ENCODE peak calls at places on chromosomes 6 and 20, in ten cellular contexts. K is upper lobe of left lung; W is dorsolateral prefrontal cortex; P is right atrium auricular region; Y is psoas muscle; C is prostate gland; M is CD8-positive, alpha-beta T cell; S is Peyer's patch; I is fibroblast of lung; A is sigmoid colon. R is an unnamed sample.
A peak's percentile ranks its signal among the peaks of the same experiment; 100 is the strongest.

GRCh38 chr6:169141706-169142705 is 111.6 kb downstream of the THBS2 start:
- DNase-seq in K (no peak), P (peak; percentile 77), I (peak; percentile 45), Y (peak; percentile 77), M (no peak), C (no peak), A (peak; percentile 92), W (no peak), S (peak; percentile 20), R (peak; percentile 46)

GRCh38 chr6:137234505-137234863 is 15.3 kb upstream of the IFNGR1 start:
- DNase-seq in C (no peak), P (no peak), S (peak; percentile 34), M (no peak), A (no peak), K (no peak), I (no peak), Y (no peak), W (no peak), R (no peak)

GRCh38 chr6:52416629-52417151 is 3.5 kb upstream of the EFHC1 start:
- DNase-seq in P (no peak), A (no peak), K (no peak), C (peak; percentile 46), Y (no peak), M (no peak), S (no peak), I (peak; percentile 66), W (peak; percentile 21), R (no peak)

GRCh38 chr6:31827286-31828079 is at the start of gene HSPA1B:
- DNase-seq in Y (peak; percentile 99), I (peak; percentile 100), K (peak; percentile 100), A (peak; percentile 100), C (peak; percentile 100), W (peak; percentile 98), P (peak; percentile 100), S (peak; percentile 97), M (peak; percentile 82), R (peak; percentile 97)

GRCh38 chr20:47411161-47411560 is 54.7 kb upstream of the ZMYND8 start:
- DNase-seq in P (no peak), A (no peak), K (no peak), M (no peak), S (no peak), I (no peak), C (no peak), W (no peak), Y (no peak), R (no peak)

GRCh38 chr20:16803965-16804792 is 56.0 kb downstream of the OTOR start:
- DNase-seq in A (peak; percentile 65), M (no peak), I (peak; percentile 33), S (no peak), Y (peak; percentile 39), P (no peak), W (peak; percentile 66), C (peak; percentile 29), K (peak; percentile 45), R (peak; percentile 26)

GRCh38 chr6:105209950-105210706 is 30.3 kb upstream of the POPDC3 start:
- DNase-seq in A (no peak), K (no peak), S (no peak), M (no peak), Y (no peak), P (no peak), I (peak; percentile 90), W (no peak), C (no peak), R (no peak)

GRCh38 chr6:169411296-169411695 is 157.7 kb upstream of the THBS2 start:
- DNase-seq in P (no peak), Y (no peak), S (no peak), I (no peak), K (peak; percentile 12), M (no peak), C (no peak), W (no peak), A (no peak), R (no peak)

GRCh38 chr20:32051720-32052089 is 337 bp upstream of the HCK start:
- DNase-seq in K (no peak), A (no peak), P (no peak), W (no peak), I (no peak), C (no peak), S (no peak), M (no peak), Y (no peak), R (no peak)

GRCh38 chr20:32052792-32053362 is 835 bp downstream of the HCK start:
- DNase-seq in I (no peak), C (no peak), A (peak; percentile 80), W (no peak), S (peak; percentile 60), P (no peak), K (peak; percentile 85), Y (peak; percentile 58), M (no peak), R (no peak)

GRCh38 chr20:32053648-32054047 is 1.6 kb downstream of the HCK start:
- DNase-seq in K (no peak), W (no peak), A (no peak), S (no peak), C (no peak), Y (no peak), P (no peak), I (no peak), M (no peak), R (no peak)

GRCh38 chr20:32050851-32051556 is 1.0 kb upstream of the HCK start:
- DNase-seq in I (no peak), S (peak; percentile 43), W (no peak), A (peak; percentile 72), M (no peak), C (no peak), Y (peak; percentile 43), P (no peak), K (peak; percentile 73), R (peak; percentile 7)

DNA sequence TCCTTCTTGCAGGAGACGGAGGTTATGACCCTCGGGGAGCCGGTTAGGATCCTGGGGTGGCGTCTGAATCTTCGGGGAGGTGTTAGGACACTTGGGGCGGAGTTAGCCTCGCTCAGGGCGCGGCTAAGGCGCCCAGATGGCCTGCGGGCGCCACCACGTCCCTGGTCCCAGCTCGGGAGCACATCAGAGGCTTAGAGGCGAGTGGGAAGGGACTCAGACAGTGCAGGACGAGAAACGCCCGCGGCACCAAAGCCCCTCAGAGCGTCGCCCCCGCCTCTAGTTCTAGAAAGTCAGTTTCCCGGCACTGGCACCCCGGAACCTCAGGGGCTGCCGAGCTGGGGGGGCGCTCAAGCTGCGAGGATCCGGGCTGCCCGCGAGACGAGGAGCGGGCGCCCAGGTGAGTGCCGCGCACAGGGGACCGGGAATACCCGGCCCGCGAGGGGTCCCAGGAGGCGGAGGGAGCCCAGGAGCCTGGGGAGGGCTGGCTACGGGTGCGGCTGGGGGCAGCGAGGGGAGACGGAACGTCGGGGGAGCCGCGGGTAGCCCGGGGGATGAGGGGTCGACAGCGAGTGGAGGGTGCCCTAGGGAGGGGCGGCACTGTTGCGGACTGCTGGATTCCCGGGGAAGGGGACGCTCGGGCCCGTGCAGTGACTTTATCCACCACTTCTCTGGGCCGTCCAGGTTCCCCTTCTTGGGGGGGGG is at the start of gene HCK:
- DNase-seq in K (peak; percentile 74), P (no peak), W (no peak), A (no peak), S (no peak), Y (peak; percentile 28), I (no peak), M (no peak), C (no peak), R (no peak)
- H3K27ac ChIP-seq in K (peak within 1 kb of the TSS; percentile 92), P (peak within 1 kb of the TSS; percentile 54), W (no peak within 1 kb of the TSS), A (peak within 1 kb of the TSS; percentile 64), S (peak within 1 kb of the TSS; percentile 73), Y (no peak within 1 kb of the TSS), I (no peak within 1 kb of the TSS), M (no peak within 1 kb of the TSS), C (no peak within 1 kb of the TSS), R (peak within 1 kb of the TSS; percentile 26)

GRCh38 chr6:16473184-16473907 is 235.0 kb downstream of the GMPR start:
- DNase-seq in Y (no peak), I (no peak), M (no peak), C (no peak), S (no peak), W (no peak), P (no peak), K (no peak), A (no peak), R (no peak)
- H3K27ac ChIP-seq in Y (no peak overlapping the region), I (no peak overlapping the region), M (no peak overlapping the region), C (no peak overlapping the region), S (no peak overlapping the region), W (no peak overlapping the region), P (no peak overlapping the region), K (peak overlapping the region; percentile 49), A (no peak overlapping the region), R (no peak overlapping the region)

GRCh38 chr20:4013041-4013440 is 2.3 kb downstream of the RNF24 start:
- DNase-seq in I (no peak), M (no peak), C (no peak), W (no peak), A (no peak), K (no peak), S (no peak), Y (no peak), P (no peak), R (no peak)
- H3K27ac ChIP-seq in I (peak overlapping the region; percentile 62), M (no peak overlapping the region), C (no peak overlapping the region), W (no peak overlapping the region), A (peak overlapping the region; percentile 86), K (peak overlapping the region; percentile 98), S (peak overlapping the region; percentile 13), Y (no peak overlapping the region), P (no peak overlapping the region), R (no peak overlapping the region)

GRCh38 chr20:25310268-25310920 is 62.5 kb downstream of the PYGB start:
- DNase-seq in Y (no peak), P (no peak), K (peak; percentile 64), I (peak; percentile 90), S (no peak), W (no peak), C (no peak), A (peak; percentile 85), M (peak; percentile 31), R (peak; percentile 48)

GRCh38 chr20:25309395-25310267 is 61.7 kb downstream of the PYGB start:
- DNase-seq in K (peak; percentile 52), M (no peak), A (peak; percentile 84), C (no peak), W (no peak), Y (peak; percentile 72), S (no peak), P (no peak), I (peak; percentile 79), R (no peak)

GRCh38 chr20:25308671-25309394 is 60.9 kb downstream of the PYGB start:
- DNase-seq in A (peak; percentile 66), P (no peak), Y (no peak), W (no peak), M (no peak), C (no peak), I (peak; percentile 79), S (no peak), K (peak; percentile 48), R (no peak)

GRCh38 chr20:25313608-25314007 is 65.7 kb downstream of the PYGB start:
- DNase-seq in W (no peak), S (no peak), C (no peak), P (no peak), K (no peak), Y (no peak), I (no peak), A (no peak), M (no peak), R (no peak)

DNA sequence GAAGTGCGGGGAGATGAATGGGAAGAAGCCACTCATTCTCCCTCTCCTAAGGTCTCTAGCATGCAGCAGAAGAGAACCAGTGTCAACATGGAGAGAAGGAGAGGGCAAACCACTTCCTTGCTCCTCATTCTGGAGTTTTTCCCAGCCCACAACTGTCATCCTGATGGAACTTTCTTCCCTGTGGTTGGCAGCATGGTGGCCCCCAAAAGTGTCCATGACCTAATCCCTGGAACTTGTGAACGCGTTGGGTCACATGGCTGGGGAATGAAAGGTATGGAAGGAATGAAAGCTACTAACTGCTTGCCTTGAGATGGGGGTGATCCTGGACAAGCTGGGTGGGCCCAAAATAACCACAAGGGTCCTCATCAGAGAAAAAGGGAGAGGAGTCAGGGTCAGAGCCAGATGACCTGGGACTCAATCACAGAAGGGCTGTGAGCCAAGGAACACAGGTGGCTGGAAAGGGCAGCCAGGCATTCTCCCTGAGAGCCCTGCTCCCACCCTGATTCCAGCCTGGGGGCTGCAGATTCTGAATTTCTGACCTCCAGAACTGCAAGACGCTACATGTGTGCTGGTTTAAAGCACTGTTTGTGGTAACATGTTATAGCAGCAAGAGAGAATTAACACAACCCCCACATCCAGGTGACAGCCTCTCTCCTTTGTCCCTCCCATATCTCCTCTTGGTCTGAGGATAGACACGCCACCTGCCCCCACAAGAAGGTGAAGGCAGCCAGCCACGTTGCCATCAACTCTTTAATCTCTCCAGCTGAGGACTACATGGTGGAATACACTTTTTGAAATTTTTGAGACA is 63.2 kb downstream of the PYGB start:
- DNase-seq in S (no peak), K (peak; percentile 18), C (no peak), M (no peak), P (no peak), I (peak; percentile 95), W (no peak), Y (no peak), A (peak; percentile 56), R (no peak)
- H3K27ac ChIP-seq in S (peak overlapping the region; percentile 87), K (peak overlapping the region; percentile 75), C (peak overlapping the region; percentile 65), M (no peak overlapping the region), P (peak overlapping the region; percentile 61), I (peak overlapping the region; percentile 99), W (peak overlapping the region; percentile 59), Y (peak overlapping the region; percentile 78), A (peak overlapping the region; percentile 82), R (peak overlapping the region; percentile 63)

R was measured in caudate nucleus.